ENCODE peak calls at places on chromosome X, in six cellular contexts. D is NB4; J is choroid plexus epithelial cell; B is GM13976; H is neural crest cell; V is CD4-positive, alpha-beta T cell. N is an unnamed sample.

GRCh38 chrX:134551365-134552095 is 91.6 kb downstream of the HPRT1 start:
- DNase-seq in D (peak; percentile 34), J (peak; percentile 73), B (no peak), H (no peak), V (no peak), N (no peak)

GRCh38 chrX:85544609-85545008 is 165.1 kb upstream of the POF1B start:
- DNase-seq in D (peak; percentile 0), J (peak; percentile 0), B (no peak), H (no peak), V (no peak), N (no peak)

GRCh38 chrX:119790977-119791436 is 423 bp downstream of the RPL39 start:
- DNase-seq in D (peak; percentile 53), J (peak; percentile 52), B (peak; percentile 26), H (peak; percentile 1), V (peak; percentile 9), N (no peak)

GRCh38 chrX:156000361-156000926 is 2.9 kb downstream of the IL9R start:
- DNase-seq in D (no peak), J (no peak), B (no peak), H (no peak), V (no peak), N (no peak)

GRCh38 chrX:23504895-23505294 is 162.4 kb upstream of the PRDX4 start:
- DNase-seq in D (no peak), J (no peak), B (no peak), H (no peak), V (no peak), N (no peak)

GRCh38 chrX:152138388-152138784 is at the start of gene MAGEA10:
- DNase-seq in D (no peak), J (no peak), B (no peak), H (no peak), V (no peak), N (no peak)

GRCh38 chrX:18899796-18900380 is 84.0 kb downstream of the PHKA2 start:
- DNase-seq in D (peak; percentile 11), J (peak; percentile 24), B (peak; percentile 48), H (no peak), V (no peak), N (no peak)

GRCh38 chrX:105975382-105975781 is 63.1 kb downstream of the SERPINA7 start:
- DNase-seq in D (peak; percentile 5), J (peak; percentile 40), B (no peak), H (no peak), V (no peak), N (no peak)

DNA sequence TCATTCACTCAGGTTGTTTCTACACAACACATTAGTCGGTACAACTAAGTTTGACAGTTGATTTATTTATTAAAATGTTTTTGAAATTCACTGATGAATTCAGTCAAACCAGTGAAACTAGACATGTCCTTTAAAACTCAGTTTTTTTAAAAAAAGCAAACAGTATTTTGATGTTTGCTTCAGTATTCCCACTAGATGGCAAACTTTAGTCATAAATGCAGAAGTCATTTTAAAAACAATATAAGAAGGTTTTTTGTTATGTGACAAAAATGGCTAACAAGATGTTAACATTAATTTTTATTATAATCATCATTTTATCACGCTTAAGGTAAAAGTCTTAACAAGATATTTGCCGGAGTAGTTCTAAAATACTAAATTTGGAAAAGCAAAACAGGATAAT is 1337.8 kb upstream of the DIAPH2 start:
- DNase-seq in D (peak; percentile 9), J (peak; percentile 3), B (no peak), H (no peak), V (no peak), N (no peak)
- TF ChIP-seq CTCF in D (no peak), J (no peak), B (no peak), H (peak; percentile 77), V (no peak), N (no peak)

DNA sequence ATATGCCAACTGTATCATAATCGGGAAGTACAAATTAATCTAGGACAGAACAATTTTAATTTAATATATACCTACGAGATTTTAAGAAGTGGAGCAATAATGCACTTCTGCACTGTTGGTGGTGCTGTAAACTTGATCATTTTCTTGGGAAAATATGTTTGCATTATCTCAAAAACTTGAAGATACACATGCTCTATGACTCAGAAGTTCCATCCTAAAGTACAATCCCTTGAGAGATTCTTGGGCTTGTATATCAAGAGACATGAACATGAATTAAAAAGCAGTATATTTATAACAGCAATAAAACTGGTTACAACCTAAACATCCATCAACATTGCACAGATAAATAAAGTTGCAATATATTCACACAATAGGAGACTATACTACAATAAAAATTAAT is 168.8 kb downstream of the CLCN4 start:
- DNase-seq in D (no peak), J (peak; percentile 77), B (no peak), H (no peak), V (no peak), N (no peak)
- TF ChIP-seq CTCF in D (no peak), J (no peak), B (no peak), H (no peak), V (no peak), N (no peak)

GRCh38 chrX:132614297-132614696 is 125.5 kb upstream of the MBNL3 start:
- DNase-seq in D (peak; percentile 17), J (peak; percentile 6), B (no peak), H (no peak), V (no peak), N (no peak)
- TF ChIP-seq CTCF in D (peak; percentile 33), J (peak; percentile 54), B (no peak), H (peak; percentile 55), V (no peak), N (no peak)

DNA sequence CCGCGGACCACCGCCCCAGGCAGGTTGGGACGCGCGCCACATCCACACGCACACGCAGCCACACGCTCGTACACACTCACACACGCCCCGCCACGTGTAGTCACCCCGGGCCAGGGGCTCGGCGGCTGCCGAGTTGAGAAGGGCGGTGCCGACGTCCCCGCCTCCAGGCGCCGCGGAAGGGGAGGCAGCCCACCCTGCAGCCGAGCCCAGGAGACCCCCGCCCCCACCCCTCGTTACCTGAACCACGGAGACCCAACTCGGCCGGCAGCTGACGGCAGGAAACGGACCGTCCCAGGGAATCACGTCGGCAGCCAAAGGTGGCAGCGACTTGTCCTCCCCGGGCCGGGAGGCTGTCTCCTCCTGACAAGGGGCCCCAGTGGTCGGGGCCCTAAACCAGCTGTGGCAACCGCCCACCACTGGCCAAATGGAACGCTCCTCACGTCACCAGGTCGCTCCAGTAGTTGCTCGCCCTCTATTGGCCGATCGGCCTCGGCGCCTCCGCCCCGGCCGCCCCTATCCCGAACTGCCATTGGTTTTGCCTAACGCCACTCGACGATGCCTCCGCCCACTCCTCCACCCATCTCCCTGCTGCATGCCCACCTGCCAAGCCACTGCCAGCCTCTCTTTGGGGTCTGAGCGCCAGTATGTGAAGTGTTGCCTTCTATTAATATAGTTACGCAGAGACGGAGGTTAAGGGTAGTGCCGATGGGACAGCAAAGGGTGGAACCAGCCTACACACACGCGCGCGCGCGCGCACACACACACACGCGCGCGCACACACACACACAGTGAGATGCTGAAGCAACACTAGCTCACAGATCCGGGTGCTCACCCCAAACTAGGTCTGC is at the start of gene ZDHHC9:
- DNase-seq in D (peak; percentile 90), J (peak; percentile 92), B (peak; percentile 91), H (peak; percentile 81), V (peak; percentile 72), N (peak; percentile 80)
- TF ChIP-seq CTCF in D (no peak), J (no peak), B (no peak), H (no peak), V (no peak), N (no peak)

GRCh38 chrX:101460669-101461068 is 24.6 kb upstream of the ARMCX4 start:
- DNase-seq in D (no peak), J (peak; percentile 43), B (no peak), H (no peak), V (no peak), N (no peak)

GRCh38 chrX:101462892-101463291 is 22.4 kb upstream of the ARMCX4 start:
- DNase-seq in D (peak; percentile 3), J (peak; percentile 62), B (peak; percentile 25), H (no peak), V (no peak), N (no peak)
- TF ChIP-seq CTCF in D (no peak), J (peak; percentile 56), B (peak; percentile 36), H (peak; percentile 39), V (no peak), N (no peak)

GRCh38 chrX:116490091-116490490 is 27.3 kb upstream of the CT83 start:
- DNase-seq in D (peak; percentile 0), J (peak; percentile 4), B (no peak), H (no peak), V (no peak), N (no peak)
- TF ChIP-seq CTCF in D (no peak), J (no peak), B (no peak), H (peak; percentile 76), V (no peak), N (no peak)

DNA sequence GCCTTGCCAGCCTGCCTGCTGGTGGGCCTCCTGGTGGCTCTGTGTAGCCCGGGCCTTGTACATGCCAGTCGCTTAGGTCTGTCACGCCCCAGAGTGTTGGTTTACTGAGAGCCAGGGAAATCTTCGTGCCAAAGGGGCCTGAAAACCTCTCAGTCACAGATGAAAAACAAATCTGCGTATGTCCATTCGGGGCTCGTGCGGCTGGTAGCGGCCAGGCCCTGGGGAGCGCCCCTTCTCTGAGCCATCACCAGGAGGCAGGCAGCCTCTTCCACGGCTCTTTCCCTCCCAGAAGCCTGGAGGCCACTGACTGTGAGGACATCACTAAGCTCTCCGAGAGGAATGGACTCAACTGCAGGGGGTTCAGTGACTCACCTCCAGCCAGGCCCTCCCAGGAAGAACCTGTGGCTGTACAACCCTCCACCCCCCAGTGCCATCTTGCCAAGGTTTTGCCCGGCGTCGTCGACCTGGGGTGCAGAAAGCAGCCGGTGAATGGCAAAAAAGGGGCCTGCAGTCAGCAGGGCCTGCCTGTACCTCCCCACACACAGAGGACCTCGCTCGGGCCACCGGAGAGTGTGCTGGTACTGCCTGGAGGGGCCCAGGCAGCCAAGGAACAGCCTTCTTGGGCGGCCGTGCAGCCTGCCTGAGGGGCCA is 162.2 kb downstream of the BCOR start:
- DNase-seq in D (no peak), J (peak; percentile 65), B (no peak), H (no peak), V (no peak), N (no peak)
- TF ChIP-seq CTCF in D (no peak), J (peak; percentile 49), B (no peak), H (no peak), V (no peak), N (no peak)